ENCODE peak calls at places on chromosomes 6 and 20, in ten cellular contexts. I is activated effector memory CD4-positive, alpha-beta T cell treated with anti-CD3 and anti-CD28 coated beads, Interleukin-2, amount 50 U/mL, for 16 hours; V is NCI-H774; K is left colon; T is ELF-1; O is mesendoderm; B is stimulated activated CD4-positive, alpha-beta T cell treated with anti-CD3 and anti-CD28 coated beads, Interleukin-1b, Interleukin-23, amount 100 ng/mL, for 4 hours; A is uterus; J is WTC11; R is T-cell. E is an unnamed sample.

GRCh38 chr20:1272368-1273155 is 6.5 kb downstream of the SNPH start:
- DNase-seq in I (no peak), V (no peak), K (no peak), T (no peak), O (no peak), B (no peak), A (no peak), J (no peak), R (no peak), E (no peak)

GRCh38 chr6:154686162-154686561 is 47.1 kb upstream of the SCAF8 start:
- DNase-seq in I (no peak), V (no peak), K (no peak), T (no peak), O (no peak), B (no peak), A (no peak), J (no peak), R (no peak), E (no peak)

GRCh38 chr6:97524846-97525245 is 241.8 kb upstream of the MMS22L start:
- DNase-seq in I (no peak), V (peak; percentile 38), K (no peak), T (peak; percentile 96), O (peak; percentile 97), B (no peak), A (no peak), J (peak; percentile 45), R (no peak), E (peak; percentile 97)

GRCh38 chr6:54307412-54308036 is 717 bp upstream of the TINAG start:
- DNase-seq in I (no peak), V (no peak), K (peak; percentile 40), T (no peak), O (no peak), B (no peak), A (no peak), J (no peak), R (no peak), E (no peak)

GRCh38 chr6:49087372-49087771 is 375.7 kb downstream of the MMUT start:
- DNase-seq in I (no peak), V (no peak), K (no peak), T (no peak), O (no peak), B (no peak), A (no peak), J (no peak), R (no peak), E (no peak)

GRCh38 chr6:149716584-149716983 is 1.3 kb downstream of the LATS1 start:
- DNase-seq in I (no peak), V (no peak), K (no peak), T (no peak), O (no peak), B (no peak), A (no peak), J (no peak), R (no peak), E (no peak)

GRCh38 chr6:81753709-81754678 is 1.5 kb upstream of the TENT5A start:
- DNase-seq in I (peak; percentile 93), V (peak; percentile 57), K (peak; percentile 91), T (peak; percentile 75), O (peak; percentile 73), B (peak; percentile 86), A (peak; percentile 90), J (peak; percentile 70), R (peak; percentile 77), E (peak; percentile 87)

GRCh38 chr6:121849477-121849876 is 414.0 kb downstream of the GJA1 start:
- DNase-seq in I (no peak), V (no peak), K (no peak), T (peak; percentile 83), O (peak; percentile 94), B (no peak), A (peak; percentile 42), J (peak; percentile 85), R (no peak), E (peak; percentile 86)

GRCh38 chr6:105851181-105851580 is 235.0 kb upstream of the PRDM1 start:
- DNase-seq in I (no peak), V (no peak), K (no peak), T (peak; percentile 22), O (peak; percentile 73), B (no peak), A (peak; percentile 22), J (peak; percentile 21), R (no peak), E (no peak)